ENCODE peak calls at places on chromosomes 7 and 10, in ten cellular contexts. One of them, this sample, is unnamed.

GRCh38 chr10:93088466-93088865 is 14.8 kb downstream of the CYP26A1 start:
- DNase-seq in choroid plexus epithelial cell: no peak
- DNase-seq in foreskin keratinocyte: no peak
- DNase-seq in tibial artery: no peak
- DNase-seq in GM20000: no peak
- DNase-seq in adrenal gland: no peak
- DNase-seq in right lobe of liver: no peak
- DNase-seq in spleen: no peak
- DNase-seq in mucosa of descending colon: no peak
- DNase-seq in WERI-Rb-1: no peak
- DNase-seq in this sample: no peak

GRCh38 chr10:3538850-3539531 is 246.0 kb downstream of the KLF6 start:
- DNase-seq in GM20000: no peak
- DNase-seq in adrenal gland: no peak
- DNase-seq in mucosa of descending colon: no peak
- DNase-seq in choroid plexus epithelial cell: peak; percentile 99
- DNase-seq in WERI-Rb-1: no peak
- DNase-seq in spleen: no peak
- DNase-seq in foreskin keratinocyte: peak; percentile 64
- DNase-seq in tibial artery: peak; percentile 84
- DNase-seq in right lobe of liver: no peak
- DNase-seq in this sample: peak; percentile 84

GRCh38 chr10:116715396-116715795 is 27.0 kb downstream of the HSPA12A start:
- DNase-seq in WERI-Rb-1: no peak
- DNase-seq in mucosa of descending colon: no peak
- DNase-seq in foreskin keratinocyte: no peak
- DNase-seq in right lobe of liver: no peak
- DNase-seq in spleen: no peak
- DNase-seq in choroid plexus epithelial cell: no peak
- DNase-seq in adrenal gland: no peak
- DNase-seq in GM20000: no peak
- DNase-seq in tibial artery: no peak
- DNase-seq in this sample: no peak

GRCh38 chr7:50667338-50667737 is 102.1 kb upstream of the DDC start:
- DNase-seq in GM20000: no peak
- DNase-seq in WERI-Rb-1: no peak
- DNase-seq in right lobe of liver: peak; percentile 79
- DNase-seq in mucosa of descending colon: no peak
- DNase-seq in adrenal gland: no peak
- DNase-seq in spleen: no peak
- DNase-seq in foreskin keratinocyte: no peak
- DNase-seq in tibial artery: no peak
- DNase-seq in choroid plexus epithelial cell: peak; percentile 27
- DNase-seq in this sample: no peak

GRCh38 chr7:151039850-151040548 is 8.3 kb upstream of the ASIC3 start:
- DNase-seq in WERI-Rb-1: peak; percentile 56
- DNase-seq in tibial artery: no peak
- DNase-seq in choroid plexus epithelial cell: no peak
- DNase-seq in mucosa of descending colon: no peak
- DNase-seq in spleen: no peak
- DNase-seq in adrenal gland: no peak
- DNase-seq in right lobe of liver: no peak
- DNase-seq in GM20000: no peak
- DNase-seq in foreskin keratinocyte: no peak
- DNase-seq in this sample: no peak

GRCh38 chr10:63521389-63522128 is at the start of gene REEP3:
- DNase-seq in spleen: peak; percentile 93
- DNase-seq in mucosa of descending colon: peak; percentile 78
- DNase-seq in GM20000: peak; percentile 88
- DNase-seq in foreskin keratinocyte: no peak
- DNase-seq in adrenal gland: peak; percentile 73
- DNase-seq in choroid plexus epithelial cell: peak; percentile 78
- DNase-seq in tibial artery: peak; percentile 81
- DNase-seq in WERI-Rb-1: peak; percentile 76
- DNase-seq in right lobe of liver: peak; percentile 76
- DNase-seq in this sample: peak; percentile 52

GRCh38 chr7:4763091-4763793 is 12.2 kb upstream of the AP5Z1 start:
- DNase-seq in GM20000: no peak
- DNase-seq in right lobe of liver: no peak
- DNase-seq in WERI-Rb-1: no peak
- DNase-seq in adrenal gland: no peak
- DNase-seq in foreskin keratinocyte: no peak
- DNase-seq in spleen: no peak
- DNase-seq in tibial artery: no peak
- DNase-seq in mucosa of descending colon: no peak
- DNase-seq in choroid plexus epithelial cell: no peak
- DNase-seq in this sample: no peak

GRCh38 chr10:633279-634245 is 55.9 kb downstream of the DIP2C start:
- DNase-seq in mucosa of descending colon: peak; percentile 38
- DNase-seq in tibial artery: peak; percentile 86
- DNase-seq in spleen: peak; percentile 59
- DNase-seq in choroid plexus epithelial cell: no peak
- DNase-seq in foreskin keratinocyte: no peak
- DNase-seq in GM20000: no peak
- DNase-seq in WERI-Rb-1: no peak
- DNase-seq in adrenal gland: no peak
- DNase-seq in right lobe of liver: no peak
- DNase-seq in this sample: no peak

GRCh38 chr7:13037216-13037615 is 349.8 kb downstream of the ARL4A start:
- DNase-seq in WERI-Rb-1: no peak
- DNase-seq in GM20000: no peak
- DNase-seq in tibial artery: no peak
- DNase-seq in right lobe of liver: no peak
- DNase-seq in spleen: no peak
- DNase-seq in foreskin keratinocyte: no peak
- DNase-seq in choroid plexus epithelial cell: no peak
- DNase-seq in mucosa of descending colon: no peak
- DNase-seq in adrenal gland: no peak
- DNase-seq in this sample: no peak

DNA sequence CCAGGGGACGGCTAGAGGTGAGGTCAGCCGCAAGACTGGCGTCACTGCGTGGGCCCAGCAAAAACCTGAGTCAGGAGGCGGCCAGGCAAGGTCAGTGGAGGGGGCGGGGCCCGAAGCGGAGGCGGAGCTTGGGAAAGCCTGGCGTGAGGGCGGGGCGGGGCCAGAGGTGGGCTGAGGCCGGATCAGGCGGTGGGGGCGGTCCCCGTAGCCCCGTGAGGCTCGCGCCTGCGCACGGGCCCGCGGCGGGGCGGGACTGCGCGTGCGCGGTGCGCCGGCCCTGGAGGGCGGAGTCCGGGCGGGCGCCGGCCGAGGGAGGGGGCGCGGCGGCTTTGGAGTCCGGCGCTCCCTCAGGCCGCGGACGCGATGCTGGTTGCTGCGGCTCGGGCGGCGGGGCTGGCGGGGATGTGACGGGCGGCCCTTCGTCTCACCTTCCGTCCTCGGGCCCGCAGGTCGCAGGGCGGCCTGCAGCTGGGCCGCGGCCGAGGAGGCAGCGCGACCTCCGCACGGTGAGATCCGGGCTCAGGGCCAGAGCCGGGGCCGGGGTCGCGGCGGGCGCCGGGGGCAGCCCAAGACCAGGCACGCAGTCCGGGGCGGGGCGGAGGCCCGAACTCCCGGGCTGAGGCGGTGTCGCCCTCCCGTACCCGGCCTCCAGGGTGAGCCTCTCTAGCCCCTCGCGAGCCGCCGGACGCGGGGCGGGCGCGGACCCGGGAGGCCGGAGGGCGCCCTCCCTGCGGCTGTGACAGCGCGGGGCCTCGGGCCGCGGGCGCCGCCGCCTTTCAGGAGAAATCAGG is at the start of gene CCSER2:
- DNase-seq in spleen: peak; percentile 99
- DNase-seq in tibial artery: peak; percentile 99
- DNase-seq in choroid plexus epithelial cell: peak; percentile 97
- DNase-seq in WERI-Rb-1: peak; percentile 96
- DNase-seq in right lobe of liver: peak; percentile 99
- DNase-seq in mucosa of descending colon: peak; percentile 98
- DNase-seq in foreskin keratinocyte: peak; percentile 40
- DNase-seq in GM20000: peak; percentile 99
- DNase-seq in adrenal gland: peak; percentile 100
- DNase-seq in this sample: peak; percentile 78
- TF ChIP-seq CTCF in spleen: no peak
- TF ChIP-seq CTCF in tibial artery: peak; percentile 18
- TF ChIP-seq CTCF in choroid plexus epithelial cell: no peak
- TF ChIP-seq CTCF in WERI-Rb-1: peak; percentile 9
- TF ChIP-seq CTCF in right lobe of liver: no peak
- TF ChIP-seq CTCF in mucosa of descending colon: no peak
- TF ChIP-seq CTCF in foreskin keratinocyte: peak; percentile 9
- TF ChIP-seq CTCF in GM20000: no peak
- TF ChIP-seq CTCF in adrenal gland: no peak
- TF ChIP-seq CTCF in this sample: no peak

GRCh38 chr10:70549351-70549961 is 53.1 kb downstream of the PRF1 start:
- DNase-seq in adrenal gland: no peak
- DNase-seq in tibial artery: no peak
- DNase-seq in mucosa of descending colon: peak; percentile 12
- DNase-seq in right lobe of liver: no peak
- DNase-seq in choroid plexus epithelial cell: no peak
- DNase-seq in WERI-Rb-1: no peak
- DNase-seq in GM20000: no peak
- DNase-seq in foreskin keratinocyte: no peak
- DNase-seq in spleen: no peak
- DNase-seq in this sample: no peak

GRCh38 chr10:70549962-70550845 is 52.3 kb downstream of the PRF1 start:
- DNase-seq in foreskin keratinocyte: no peak
- DNase-seq in right lobe of liver: peak; percentile 68
- DNase-seq in mucosa of descending colon: no peak
- DNase-seq in choroid plexus epithelial cell: peak; percentile 73
- DNase-seq in adrenal gland: peak; percentile 58
- DNase-seq in WERI-Rb-1: peak; percentile 67
- DNase-seq in GM20000: peak; percentile 87
- DNase-seq in spleen: peak; percentile 86
- DNase-seq in tibial artery: peak; percentile 76
- DNase-seq in this sample: no peak

GRCh38 chr10:70551491-70551890 is 51.0 kb downstream of the PRF1 start:
- DNase-seq in adrenal gland: no peak
- DNase-seq in GM20000: no peak
- DNase-seq in choroid plexus epithelial cell: peak; percentile 30
- DNase-seq in mucosa of descending colon: no peak
- DNase-seq in WERI-Rb-1: no peak
- DNase-seq in foreskin keratinocyte: no peak
- DNase-seq in tibial artery: no peak
- DNase-seq in spleen: no peak
- DNase-seq in right lobe of liver: no peak
- DNase-seq in this sample: no peak

GRCh38 chr10:70552585-70552984 is 50.0 kb downstream of the PRF1 start:
- DNase-seq in mucosa of descending colon: no peak
- DNase-seq in choroid plexus epithelial cell: no peak
- DNase-seq in foreskin keratinocyte: no peak
- DNase-seq in spleen: no peak
- DNase-seq in GM20000: no peak
- DNase-seq in WERI-Rb-1: no peak
- DNase-seq in tibial artery: no peak
- DNase-seq in adrenal gland: no peak
- DNase-seq in right lobe of liver: no peak
- DNase-seq in this sample: no peak

GRCh38 chr10:70551971-70552422 is 50.5 kb downstream of the PRF1 start:
- DNase-seq in GM20000: no peak
- DNase-seq in choroid plexus epithelial cell: peak; percentile 94
- DNase-seq in WERI-Rb-1: no peak
- DNase-seq in tibial artery: peak; percentile 77
- DNase-seq in mucosa of descending colon: no peak
- DNase-seq in right lobe of liver: no peak
- DNase-seq in foreskin keratinocyte: no peak
- DNase-seq in spleen: no peak
- DNase-seq in adrenal gland: no peak
- DNase-seq in this sample: peak; percentile 76
- TF ChIP-seq CTCF in GM20000: no peak
- TF ChIP-seq CTCF in choroid plexus epithelial cell: no peak
- TF ChIP-seq CTCF in WERI-Rb-1: no peak
- TF ChIP-seq CTCF in tibial artery: no peak
- TF ChIP-seq CTCF in mucosa of descending colon: no peak
- TF ChIP-seq CTCF in right lobe of liver: no peak
- TF ChIP-seq CTCF in foreskin keratinocyte: no peak
- TF ChIP-seq CTCF in spleen: no peak
- TF ChIP-seq CTCF in adrenal gland: no peak
- TF ChIP-seq CTCF in this sample: no peak

GRCh38 chr7:120941064-120941463 is 9.5 kb upstream of the ING3 start:
- DNase-seq in spleen: no peak
- DNase-seq in foreskin keratinocyte: no peak
- DNase-seq in WERI-Rb-1: no peak
- DNase-seq in right lobe of liver: no peak
- DNase-seq in tibial artery: no peak
- DNase-seq in GM20000: no peak
- DNase-seq in mucosa of descending colon: no peak
- DNase-seq in adrenal gland: no peak
- DNase-seq in choroid plexus epithelial cell: peak; percentile 31
- DNase-seq in this sample: no peak
- TF ChIP-seq CTCF in spleen: peak; percentile 28
- TF ChIP-seq CTCF in foreskin keratinocyte: peak; percentile 55
- TF ChIP-seq CTCF in WERI-Rb-1: no peak
- TF ChIP-seq CTCF in right lobe of liver: peak; percentile 26
- TF ChIP-seq CTCF in tibial artery: peak; percentile 35
- TF ChIP-seq CTCF in GM20000: no peak
- TF ChIP-seq CTCF in mucosa of descending colon: no peak
- TF ChIP-seq CTCF in adrenal gland: peak; percentile 55
- TF ChIP-seq CTCF in choroid plexus epithelial cell: peak; percentile 31
- TF ChIP-seq CTCF in this sample: peak; percentile 8

GRCh38 chr7:3025616-3026015 is 18.1 kb downstream of the CARD11 start:
- DNase-seq in choroid plexus epithelial cell: no peak
- DNase-seq in adrenal gland: no peak
- DNase-seq in tibial artery: no peak
- DNase-seq in WERI-Rb-1: no peak
- DNase-seq in right lobe of liver: no peak
- DNase-seq in foreskin keratinocyte: no peak
- DNase-seq in spleen: no peak
- DNase-seq in mucosa of descending colon: no peak
- DNase-seq in GM20000: no peak
- DNase-seq in this sample: no peak

GRCh38 chr7:3020416-3020815 is 23.3 kb downstream of the CARD11 start:
- DNase-seq in right lobe of liver: no peak
- DNase-seq in choroid plexus epithelial cell: no peak
- DNase-seq in GM20000: no peak
- DNase-seq in spleen: no peak
- DNase-seq in adrenal gland: no peak
- DNase-seq in tibial artery: no peak
- DNase-seq in foreskin keratinocyte: no peak
- DNase-seq in mucosa of descending colon: no peak
- DNase-seq in WERI-Rb-1: no peak
- DNase-seq in this sample: no peak

GRCh38 chr7:3021825-3022224 is 21.8 kb downstream of the CARD11 start:
- DNase-seq in foreskin keratinocyte: no peak
- DNase-seq in choroid plexus epithelial cell: no peak
- DNase-seq in mucosa of descending colon: no peak
- DNase-seq in WERI-Rb-1: no peak
- DNase-seq in GM20000: no peak
- DNase-seq in tibial artery: no peak
- DNase-seq in spleen: no peak
- DNase-seq in right lobe of liver: no peak
- DNase-seq in adrenal gland: no peak
- DNase-seq in this sample: no peak

GRCh38 chr7:3013975-3014792 is 29.5 kb downstream of the CARD11 start:
- DNase-seq in GM20000: no peak
- DNase-seq in right lobe of liver: no peak
- DNase-seq in adrenal gland: no peak
- DNase-seq in mucosa of descending colon: no peak
- DNase-seq in tibial artery: no peak
- DNase-seq in spleen: peak; percentile 61
- DNase-seq in choroid plexus epithelial cell: no peak
- DNase-seq in foreskin keratinocyte: no peak
- DNase-seq in WERI-Rb-1: no peak
- DNase-seq in this sample: no peak

GRCh38 chr7:3019801-3020200 is 23.9 kb downstream of the CARD11 start:
- DNase-seq in foreskin keratinocyte: no peak
- DNase-seq in choroid plexus epithelial cell: no peak
- DNase-seq in spleen: no peak
- DNase-seq in adrenal gland: no peak
- DNase-seq in GM20000: no peak
- DNase-seq in WERI-Rb-1: no peak
- DNase-seq in mucosa of descending colon: no peak
- DNase-seq in tibial artery: no peak
- DNase-seq in right lobe of liver: no peak
- DNase-seq in this sample: no peak
- TF ChIP-seq CTCF in foreskin keratinocyte: no peak
- TF ChIP-seq CTCF in choroid plexus epithelial cell: no peak
- TF ChIP-seq CTCF in spleen: no peak
- TF ChIP-seq CTCF in adrenal gland: no peak
- TF ChIP-seq CTCF in GM20000: no peak
- TF ChIP-seq CTCF in WERI-Rb-1: no peak
- TF ChIP-seq CTCF in mucosa of descending colon: no peak
- TF ChIP-seq CTCF in tibial artery: no peak
- TF ChIP-seq CTCF in right lobe of liver: no peak
- TF ChIP-seq CTCF in this sample: no peak